ENCODE peak calls at places on chromosomes 11 and 22, in seven cellular contexts. One of them, this sample, is unnamed.

GRCh38 chr22:40178417-40179409 is 988 bp downstream of the TNRC6B start:
- DNase-seq in glutamatergic neuron: peak
- DNase-seq in endothelial cell: peak
- DNase-seq in dorsolateral prefrontal cortex: no peak
- DNase-seq in lower lobe of right lung: no peak
- DNase-seq in RWPE1: no peak
- DNase-seq in colonic mucosa: peak
- DNase-seq in this sample: no peak

GRCh38 chr11:60910281-60910687 is 3.7 kb upstream of the TMEM109 start:
- DNase-seq in lower lobe of right lung: no peak
- DNase-seq in dorsolateral prefrontal cortex: no peak
- DNase-seq in colonic mucosa: no peak
- DNase-seq in RWPE1: no peak
- DNase-seq in endothelial cell: no peak
- DNase-seq in glutamatergic neuron: no peak
- DNase-seq in this sample: no peak

GRCh38 chr11:122186439-122187080 is 70.5 kb upstream of the BLID start:
- DNase-seq in RWPE1: peak
- DNase-seq in colonic mucosa: no peak
- DNase-seq in endothelial cell: no peak
- DNase-seq in dorsolateral prefrontal cortex: no peak
- DNase-seq in lower lobe of right lung: no peak
- DNase-seq in glutamatergic neuron: no peak
- DNase-seq in this sample: no peak

GRCh38 chr11:37371346-37371970 is 773.4 kb upstream of the RAG2 start:
- DNase-seq in lower lobe of right lung: no peak
- DNase-seq in glutamatergic neuron: no peak
- DNase-seq in dorsolateral prefrontal cortex: no peak
- DNase-seq in RWPE1: no peak
- DNase-seq in endothelial cell: no peak
- DNase-seq in colonic mucosa: no peak
- DNase-seq in this sample: no peak

GRCh38 chr11:45282070-45282469 is 4.1 kb downstream of the SYT13 start:
- DNase-seq in lower lobe of right lung: no peak
- DNase-seq in colonic mucosa: no peak
- DNase-seq in endothelial cell: no peak
- DNase-seq in dorsolateral prefrontal cortex: no peak
- DNase-seq in RWPE1: no peak
- DNase-seq in glutamatergic neuron: no peak
- DNase-seq in this sample: no peak

GRCh38 chr11:75475767-75476650 is 43.0 kb upstream of the KLHL35 start:
- DNase-seq in lower lobe of right lung: peak
- DNase-seq in colonic mucosa: peak
- DNase-seq in RWPE1: peak
- DNase-seq in dorsolateral prefrontal cortex: no peak
- DNase-seq in endothelial cell: no peak
- DNase-seq in glutamatergic neuron: no peak
- DNase-seq in this sample: no peak

GRCh38 chr11:12674936-12675696 is 895 bp downstream of the TEAD1 start:
- DNase-seq in RWPE1: no peak
- DNase-seq in glutamatergic neuron: peak
- DNase-seq in endothelial cell: peak
- DNase-seq in lower lobe of right lung: peak
- DNase-seq in colonic mucosa: no peak
- DNase-seq in dorsolateral prefrontal cortex: no peak
- DNase-seq in this sample: peak

GRCh38 chr11:2304156-2305139 is 2.6 kb downstream of the TSPAN32 start:
- DNase-seq in glutamatergic neuron: no peak
- DNase-seq in RWPE1: no peak
- DNase-seq in dorsolateral prefrontal cortex: no peak
- DNase-seq in colonic mucosa: peak
- DNase-seq in endothelial cell: no peak
- DNase-seq in lower lobe of right lung: peak
- DNase-seq in this sample: no peak

GRCh38 chr11:126716456-126717083 is 284.0 kb downstream of the KIRREL3 start:
- DNase-seq in dorsolateral prefrontal cortex: no peak
- DNase-seq in endothelial cell: peak
- DNase-seq in lower lobe of right lung: no peak
- DNase-seq in colonic mucosa: peak
- DNase-seq in RWPE1: no peak
- DNase-seq in glutamatergic neuron: peak
- DNase-seq in this sample: peak

GRCh38 chr11:67372993-67373915 is at the start of gene CLCF1:
- DNase-seq in glutamatergic neuron: peak
- DNase-seq in endothelial cell: peak
- DNase-seq in RWPE1: peak
- DNase-seq in colonic mucosa: peak
- DNase-seq in dorsolateral prefrontal cortex: no peak
- DNase-seq in lower lobe of right lung: peak
- DNase-seq in this sample: peak

GRCh38 chr11:36540998-36541397 is 26.8 kb upstream of the RAG1 start:
- DNase-seq in glutamatergic neuron: peak
- DNase-seq in RWPE1: no peak
- DNase-seq in colonic mucosa: peak
- DNase-seq in dorsolateral prefrontal cortex: no peak
- DNase-seq in lower lobe of right lung: no peak
- DNase-seq in endothelial cell: peak
- DNase-seq in this sample: no peak

GRCh38 chr11:106159846-106160245 is 82.4 kb downstream of the AASDHPPT start:
- DNase-seq in RWPE1: no peak
- DNase-seq in colonic mucosa: no peak
- DNase-seq in endothelial cell: no peak
- DNase-seq in lower lobe of right lung: no peak
- DNase-seq in glutamatergic neuron: no peak
- DNase-seq in dorsolateral prefrontal cortex: no peak
- DNase-seq in this sample: no peak

GRCh38 chr11:121459413-121460041 is 6.8 kb upstream of the SORL1-AS1 start:
- DNase-seq in colonic mucosa: no peak
- DNase-seq in endothelial cell: no peak
- DNase-seq in glutamatergic neuron: no peak
- DNase-seq in dorsolateral prefrontal cortex: no peak
- DNase-seq in RWPE1: no peak
- DNase-seq in lower lobe of right lung: no peak
- DNase-seq in this sample: no peak

GRCh38 chr22:40345271-40345670 is 1.0 kb upstream of the ADSL start:
- DNase-seq in glutamatergic neuron: no peak
- DNase-seq in endothelial cell: no peak
- DNase-seq in colonic mucosa: no peak
- DNase-seq in lower lobe of right lung: no peak
- DNase-seq in RWPE1: no peak
- DNase-seq in dorsolateral prefrontal cortex: no peak
- DNase-seq in this sample: no peak

GRCh38 chr11:130625907-130626306 is 177.5 kb downstream of the ADAMTS15 start:
- DNase-seq in lower lobe of right lung: no peak
- DNase-seq in RWPE1: no peak
- DNase-seq in dorsolateral prefrontal cortex: no peak
- DNase-seq in glutamatergic neuron: no peak
- DNase-seq in colonic mucosa: no peak
- DNase-seq in endothelial cell: no peak
- DNase-seq in this sample: no peak

GRCh38 chr11:112555491-112556364 is 295.1 kb upstream of the PLET1 start:
- DNase-seq in colonic mucosa: peak
- DNase-seq in glutamatergic neuron: peak
- DNase-seq in dorsolateral prefrontal cortex: no peak
- DNase-seq in lower lobe of right lung: peak
- DNase-seq in RWPE1: no peak
- DNase-seq in endothelial cell: peak
- DNase-seq in this sample: peak

GRCh38 chr11:45906096-45906682 is 882 bp downstream of the FREY1 start:
- DNase-seq in glutamatergic neuron: no peak
- DNase-seq in colonic mucosa: peak
- DNase-seq in endothelial cell: no peak
- DNase-seq in dorsolateral prefrontal cortex: no peak
- DNase-seq in RWPE1: no peak
- DNase-seq in lower lobe of right lung: no peak
- DNase-seq in this sample: no peak

GRCh38 chr11:2580444-2581050 is 119.2 kb downstream of the KCNQ1OT1 start:
- DNase-seq in RWPE1: no peak
- DNase-seq in glutamatergic neuron: peak
- DNase-seq in lower lobe of right lung: peak
- DNase-seq in colonic mucosa: no peak
- DNase-seq in dorsolateral prefrontal cortex: peak
- DNase-seq in endothelial cell: no peak
- DNase-seq in this sample: peak

GRCh38 chr11:86149813-86150212 is 80.9 kb upstream of the PICALM start:
- DNase-seq in colonic mucosa: no peak
- DNase-seq in RWPE1: no peak
- DNase-seq in endothelial cell: no peak
- DNase-seq in glutamatergic neuron: no peak
- DNase-seq in lower lobe of right lung: no peak
- DNase-seq in dorsolateral prefrontal cortex: no peak
- DNase-seq in this sample: no peak

GRCh38 chr11:20256925-20257324 is 96.7 kb upstream of the DBX1 start:
- DNase-seq in dorsolateral prefrontal cortex: no peak
- DNase-seq in endothelial cell: no peak
- DNase-seq in lower lobe of right lung: no peak
- DNase-seq in RWPE1: no peak
- DNase-seq in colonic mucosa: no peak
- DNase-seq in glutamatergic neuron: no peak
- DNase-seq in this sample: no peak
- TF ChIP-seq CTCF in dorsolateral prefrontal cortex: no peak
- TF ChIP-seq CTCF in endothelial cell: peak
- TF ChIP-seq CTCF in lower lobe of right lung: no peak
- TF ChIP-seq CTCF in RWPE1: no peak
- TF ChIP-seq CTCF in colonic mucosa: no peak
- TF ChIP-seq CTCF in glutamatergic neuron: peak
- TF ChIP-seq CTCF in this sample: no peak

DNA sequence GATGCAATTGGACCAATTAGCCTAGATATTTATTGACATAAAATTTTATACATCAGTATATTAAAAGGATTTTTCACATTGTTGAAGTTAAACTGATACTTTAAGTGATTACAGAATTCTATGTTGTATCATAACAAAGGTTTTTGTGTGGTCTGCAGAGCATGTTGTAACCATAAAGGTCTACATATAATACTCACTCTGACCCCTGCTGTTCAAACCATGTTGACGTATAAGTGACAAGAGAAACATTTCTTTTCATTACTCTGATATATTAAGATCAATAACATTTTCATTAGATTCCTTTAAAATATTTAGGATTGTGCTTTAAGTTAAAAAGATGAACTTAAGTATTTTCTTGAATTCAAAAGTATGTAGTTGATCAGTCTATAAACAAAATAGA is 63.9 kb downstream of the GAS2 start:
- DNase-seq in dorsolateral prefrontal cortex: no peak
- DNase-seq in glutamatergic neuron: no peak
- DNase-seq in endothelial cell: no peak
- DNase-seq in colonic mucosa: no peak
- DNase-seq in lower lobe of right lung: no peak
- DNase-seq in RWPE1: peak
- DNase-seq in this sample: no peak
- TF ChIP-seq CTCF in dorsolateral prefrontal cortex: no peak
- TF ChIP-seq CTCF in glutamatergic neuron: no peak
- TF ChIP-seq CTCF in endothelial cell: peak
- TF ChIP-seq CTCF in colonic mucosa: no peak
- TF ChIP-seq CTCF in lower lobe of right lung: no peak
- TF ChIP-seq CTCF in RWPE1: peak
- TF ChIP-seq CTCF in this sample: peak

GRCh38 chr11:116840746-116841296 is 3.4 kb upstream of the APOA1 start:
- DNase-seq in endothelial cell: no peak
- DNase-seq in glutamatergic neuron: no peak
- DNase-seq in dorsolateral prefrontal cortex: no peak
- DNase-seq in RWPE1: no peak
- DNase-seq in lower lobe of right lung: no peak
- DNase-seq in colonic mucosa: no peak
- DNase-seq in this sample: no peak

GRCh38 chr11:116838321-116839084 is 1.1 kb upstream of the APOA1 start:
- DNase-seq in dorsolateral prefrontal cortex: no peak
- DNase-seq in glutamatergic neuron: no peak
- DNase-seq in endothelial cell: no peak
- DNase-seq in RWPE1: no peak
- DNase-seq in colonic mucosa: no peak
- DNase-seq in lower lobe of right lung: no peak
- DNase-seq in this sample: no peak

GRCh38 chr11:116842117-116842516 is 4.7 kb upstream of the APOA1 start:
- DNase-seq in lower lobe of right lung: no peak
- DNase-seq in dorsolateral prefrontal cortex: no peak
- DNase-seq in endothelial cell: no peak
- DNase-seq in glutamatergic neuron: no peak
- DNase-seq in colonic mucosa: no peak
- DNase-seq in RWPE1: no peak
- DNase-seq in this sample: no peak

GRCh38 chr11:116842909-116843308 is 5.5 kb upstream of the APOA1 start:
- DNase-seq in RWPE1: no peak
- DNase-seq in colonic mucosa: peak
- DNase-seq in endothelial cell: no peak
- DNase-seq in dorsolateral prefrontal cortex: no peak
- DNase-seq in glutamatergic neuron: no peak
- DNase-seq in lower lobe of right lung: no peak
- DNase-seq in this sample: no peak

GRCh38 chr11:116840224-116840745 is 2.9 kb upstream of the APOA1 start:
- DNase-seq in colonic mucosa: no peak
- DNase-seq in RWPE1: no peak
- DNase-seq in dorsolateral prefrontal cortex: no peak
- DNase-seq in endothelial cell: no peak
- DNase-seq in lower lobe of right lung: no peak
- DNase-seq in glutamatergic neuron: no peak
- DNase-seq in this sample: no peak
- TF ChIP-seq CTCF in colonic mucosa: no peak
- TF ChIP-seq CTCF in RWPE1: no peak
- TF ChIP-seq CTCF in dorsolateral prefrontal cortex: no peak
- TF ChIP-seq CTCF in endothelial cell: no peak
- TF ChIP-seq CTCF in lower lobe of right lung: peak
- TF ChIP-seq CTCF in glutamatergic neuron: no peak
- TF ChIP-seq CTCF in this sample: no peak

DNA sequence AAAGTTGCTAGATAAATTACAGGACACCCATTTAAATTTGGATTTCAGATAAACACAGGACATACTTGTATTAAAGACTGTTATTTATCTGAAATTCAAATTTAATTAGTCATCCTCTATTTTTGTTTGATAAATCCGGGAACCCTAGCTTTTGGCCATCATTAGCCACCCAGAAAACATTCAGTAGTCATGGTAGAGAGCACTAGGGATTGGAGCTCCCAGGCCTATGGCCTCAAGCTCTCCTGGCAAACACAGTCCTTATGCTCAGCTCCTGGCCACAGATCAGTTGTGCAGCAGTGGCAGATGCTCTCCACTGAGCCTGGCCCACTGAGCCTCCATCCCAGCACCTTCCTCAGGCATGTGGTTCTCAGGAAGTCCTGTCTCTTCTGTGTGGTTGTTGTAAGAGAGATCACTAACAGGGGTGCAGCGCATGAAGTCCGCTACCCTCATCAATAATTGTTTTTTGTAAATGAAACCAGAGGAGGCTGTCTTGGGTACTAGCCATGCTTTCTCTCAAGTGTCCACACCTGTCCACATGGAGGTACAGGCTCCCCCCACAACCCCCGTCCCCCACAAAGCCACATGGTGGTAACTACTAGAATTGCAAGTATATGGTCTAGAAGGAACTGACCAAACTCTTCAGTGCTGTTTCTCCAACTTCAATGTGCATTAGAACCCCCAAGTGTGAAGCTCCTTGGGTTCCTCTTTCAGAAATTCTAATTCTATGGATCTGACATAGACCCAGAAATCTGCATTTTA is 1.1 kb upstream of the IRAG1 start:
- DNase-seq in endothelial cell: no peak
- DNase-seq in colonic mucosa: no peak
- DNase-seq in glutamatergic neuron: no peak
- DNase-seq in lower lobe of right lung: no peak
- DNase-seq in dorsolateral prefrontal cortex: no peak
- DNase-seq in RWPE1: no peak
- DNase-seq in this sample: no peak
- TF ChIP-seq CTCF in endothelial cell: no peak
- TF ChIP-seq CTCF in colonic mucosa: no peak
- TF ChIP-seq CTCF in glutamatergic neuron: no peak
- TF ChIP-seq CTCF in lower lobe of right lung: no peak
- TF ChIP-seq CTCF in dorsolateral prefrontal cortex: no peak
- TF ChIP-seq CTCF in RWPE1: no peak
- TF ChIP-seq CTCF in this sample: no peak

GRCh38 chr22:17268501-17269223 is 49.4 kb upstream of the ADA2 start:
- DNase-seq in glutamatergic neuron: no peak
- DNase-seq in lower lobe of right lung: no peak
- DNase-seq in dorsolateral prefrontal cortex: no peak
- DNase-seq in RWPE1: no peak
- DNase-seq in endothelial cell: no peak
- DNase-seq in colonic mucosa: no peak
- DNase-seq in this sample: no peak
- TF ChIP-seq CTCF in glutamatergic neuron: no peak
- TF ChIP-seq CTCF in lower lobe of right lung: peak
- TF ChIP-seq CTCF in dorsolateral prefrontal cortex: no peak
- TF ChIP-seq CTCF in RWPE1: no peak
- TF ChIP-seq CTCF in endothelial cell: no peak
- TF ChIP-seq CTCF in colonic mucosa: no peak
- TF ChIP-seq CTCF in this sample: peak

This sample was measured in progenitor cell of endocrine pancreas.